ENCODE peak calls at places on chromosomes 12 and 14, in six cellular contexts. U, I, B, Y, K and Q are unnamed samples.

GRCh38 chr12:93892431-93893210 is 215.4 kb downstream of the CRADD start:
- DNase-seq in U (no peak), I (no peak), B (no peak), Y (no peak), K (no peak), Q (no peak)

GRCh38 chr14:55745906-55746305 is 165.9 kb downstream of the KTN1 start:
- DNase-seq in U (no peak), I (no peak), B (no peak), Y (no peak), K (no peak), Q (no peak)

GRCh38 chr12:42957136-42957535 is 367.6 kb upstream of the PRICKLE1 start:
- DNase-seq in U (no peak), I (no peak), B (no peak), Y (no peak), K (peak; percentile 12), Q (no peak)

GRCh38 chr12:6367065-6367968 is 8.0 kb downstream of the SCNN1A start:
- DNase-seq in U (no peak), I (peak; percentile 28), B (no peak), Y (no peak), K (peak; percentile 69), Q (peak; percentile 44)

GRCh38 chr14:33791971-33792370 is 158.9 kb downstream of the EGLN3 start:
- DNase-seq in U (no peak), I (no peak), B (no peak), Y (no peak), K (no peak), Q (no peak)

GRCh38 chr12:52495385-52495784 is 2.3 kb upstream of the KRT6A start:
- DNase-seq in U (no peak), I (no peak), B (peak; percentile 59), Y (peak; percentile 95), K (peak; percentile 52), Q (peak; percentile 51)

GRCh38 chr12:21759737-21760136 is 14.8 kb downstream of the KCNJ8 start:
- DNase-seq in U (no peak), I (no peak), B (no peak), Y (no peak), K (no peak), Q (no peak)

GRCh38 chr12:88453323-88453722 is 126.9 kb downstream of the KITLG start:
- DNase-seq in U (no peak), I (peak; percentile 72), B (no peak), Y (no peak), K (no peak), Q (no peak)

GRCh38 chr12:108668532-108668931 is 34.8 kb upstream of the SELPLG start:
- DNase-seq in U (no peak), I (no peak), B (no peak), Y (no peak), K (peak; percentile 70), Q (no peak)

GRCh38 chr14:101040538-101041442 is 137.3 kb upstream of the RTL1 start:
- DNase-seq in U (no peak), I (no peak), B (peak; percentile 33), Y (no peak), K (no peak), Q (no peak)

GRCh38 chr12:80353254-80353653 is 90.8 kb upstream of the PTPRQ start:
- DNase-seq in U (no peak), I (peak; percentile 22), B (peak; percentile 4), Y (no peak), K (peak; percentile 64), Q (no peak)

GRCh38 chr12:27333311-27334009 is 824 bp downstream of the BMAL2 start:
- DNase-seq in U (peak; percentile 69), I (no peak), B (peak; percentile 58), Y (peak; percentile 82), K (no peak), Q (peak; percentile 72)

GRCh38 chr12:109480356-109480755 is 2.9 kb downstream of the UBE3B start:
- DNase-seq in U (no peak), I (no peak), B (no peak), Y (no peak), K (no peak), Q (no peak)

GRCh38 chr14:104550849-104551728 is 28.5 kb upstream of the C14orf180 start:
- DNase-seq in U (peak; percentile 60), I (no peak), B (no peak), Y (peak; percentile 35), K (no peak), Q (no peak)

GRCh38 chr12:56684745-56685369 is 3.2 kb downstream of the PTGES3 start:
- DNase-seq in U (peak; percentile 26), I (no peak), B (no peak), Y (peak; percentile 33), K (no peak), Q (no peak)

GRCh38 chr12:92650228-92650822 is 52.5 kb upstream of the PLEKHG7 start:
- DNase-seq in U (no peak), I (no peak), B (no peak), Y (no peak), K (no peak), Q (no peak)
- TF ChIP-seq CTCF in U (no peak), I (no peak), B (no peak), Y (no peak), K (no peak), Q (no peak)

GRCh38 chr14:68924392-68925158 is 54.5 kb downstream of the ACTN1 start:
- DNase-seq in U (no peak), I (no peak), B (no peak), Y (no peak), K (no peak), Q (peak; percentile 48)
- H3K36me3 ChIP-seq in U (peaks cover 35% of the 10 kb centered on the region), I (peaks cover 70% of the 10 kb centered on the region), B (no peaks in the 10 kb centered on the region), Y (peaks cover 78% of the 10 kb centered on the region), K (peaks cover 11% of the 10 kb centered on the region), Q (peaks cover 25% of the 10 kb centered on the region)

GRCh38 chr12:14995583-14996425 is 23.0 kb downstream of the PDE6H start:
- DNase-seq in U (no peak), I (peak; percentile 79), B (peak; percentile 70), Y (no peak), K (peak; percentile 87), Q (no peak)
- TF ChIP-seq CTCF in U (peak; percentile 41), I (peak; percentile 79), B (peak; percentile 82), Y (peak; percentile 98), K (peak; percentile 47), Q (peak; percentile 61)

DNA sequence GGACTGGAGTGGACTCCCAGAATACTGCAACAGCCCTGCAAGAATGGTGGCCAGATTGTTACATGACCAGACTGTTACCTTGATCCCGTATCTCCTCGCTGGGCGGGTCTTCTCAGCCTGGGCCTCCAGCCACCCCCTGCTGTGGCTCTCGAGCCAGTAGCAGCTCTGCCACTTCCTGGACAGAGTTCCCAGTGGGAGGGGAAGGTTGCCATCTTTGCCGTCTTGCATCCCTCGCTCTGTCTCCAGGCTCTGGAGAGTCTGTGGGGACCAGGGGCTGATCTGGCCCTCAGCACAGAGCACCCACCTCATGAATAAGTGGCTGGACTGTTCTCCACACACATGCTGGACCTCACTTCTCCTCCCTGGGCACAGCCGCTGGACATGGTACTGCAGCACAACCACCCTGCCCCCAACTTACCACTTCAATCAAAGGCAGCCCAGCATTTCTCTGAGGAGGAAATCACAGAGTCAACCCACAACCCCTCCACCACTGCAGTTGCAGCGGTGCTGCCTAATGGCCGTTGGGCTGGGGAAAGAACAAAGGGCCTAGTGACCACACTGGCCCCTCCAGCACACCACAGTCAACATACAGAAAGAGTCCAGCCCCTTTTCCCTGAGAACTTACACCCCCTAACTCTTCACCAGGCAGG is 6.9 kb upstream of the KLRF1 start:
- DNase-seq in U (no peak), I (no peak), B (no peak), Y (no peak), K (no peak), Q (no peak)
- H3K36me3 ChIP-seq in U (no peaks in the 10 kb centered on the region), I (no peaks in the 10 kb centered on the region), B (no peaks in the 10 kb centered on the region), Y (no peaks in the 10 kb centered on the region), K (no peaks in the 10 kb centered on the region), Q (no peaks in the 10 kb centered on the region)

DNA sequence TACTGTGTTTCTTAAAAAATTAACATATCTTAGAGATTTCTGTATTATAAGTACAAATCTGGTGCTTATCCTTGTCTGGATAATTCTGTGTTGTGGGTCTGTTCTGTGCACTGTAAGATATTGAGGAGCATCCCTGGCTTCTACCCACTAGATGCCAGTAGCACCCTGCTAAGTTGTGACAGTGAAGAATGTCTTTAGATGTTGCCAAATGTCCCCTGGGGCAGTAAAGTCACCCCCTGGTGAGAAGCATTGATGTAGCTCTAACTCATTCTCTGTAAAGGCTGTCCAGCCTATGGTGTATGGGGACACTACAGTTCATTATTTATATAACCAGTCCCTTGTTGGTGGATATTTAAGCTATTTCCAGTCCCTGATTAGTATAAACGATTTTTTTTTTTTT is 31.4 kb downstream of the MAP1LC3B2 start:
- DNase-seq in U (no peak), I (no peak), B (no peak), Y (no peak), K (no peak), Q (no peak)
- TF ChIP-seq CTCF in U (no peak), I (no peak), B (no peak), Y (peak; percentile 23), K (no peak), Q (no peak)

GRCh38 chr14:102939329-102939728 is 16.9 kb downstream of the AMN start:
- DNase-seq in U (no peak), I (no peak), B (no peak), Y (no peak), K (no peak), Q (peak; percentile 52)
- H3K36me3 ChIP-seq in U (peaks cover 67% of the 10 kb centered on the region), I (peaks cover 67% of the 10 kb centered on the region), B (no peaks in the 10 kb centered on the region), Y (peaks cover 62% of the 10 kb centered on the region), K (peaks cover 21% of the 10 kb centered on the region), Q (peaks cover 85% of the 10 kb centered on the region)

GRCh38 chr12:100993916-100994315 is 199.3 kb downstream of the ANO4 start:
- DNase-seq in U (no peak), I (no peak), B (no peak), Y (no peak), K (no peak), Q (no peak)
- TF ChIP-seq CTCF in U (no peak), I (no peak), B (no peak), Y (peak; percentile 65), K (no peak), Q (no peak)